ENCODE peak calls at places on chromosomes 3 and 15, in six cellular contexts. F is GM23248; H is cardiac muscle cell; O is psoas muscle; C is activated CD4-positive, alpha-beta T cell treated with anti-CD3 and anti-CD28 coated beads for 48 hours; V is GM19239. E is an unnamed sample.

GRCh38 chr3:37853691-37854413 is 7.8 kb upstream of the CTDSPL start:
- DNase-seq in O (no peak), H (no peak), V (no peak), C (no peak), F (no peak), E (no peak)

GRCh38 chr3:146709969-146710368 is 104.8 kb upstream of the PLSCR5 start:
- DNase-seq in C (no peak), H (no peak), V (no peak), O (no peak), F (no peak), E (no peak)

GRCh38 chr3:183811638-183812037 is 13.7 kb downstream of the MAP6D1 start:
- DNase-seq in F (no peak), H (no peak), C (no peak), O (no peak), V (no peak), E (no peak)

GRCh38 chr3:25592510-25592968 is 72.2 kb downstream of the TOP2B start:
- DNase-seq in V (no peak), F (peak; percentile 91), H (peak; percentile 70), C (peak; percentile 16), O (peak; percentile 78), E (peak; percentile 47)

GRCh38 chr15:101037090-101037830 is 118.1 kb downstream of the LRRK1 start:
- DNase-seq in F (no peak), C (no peak), V (no peak), H (no peak), O (no peak), E (no peak)

GRCh38 chr3:177830411-177830849 is 633.1 kb upstream of the TBL1XR1 start:
- DNase-seq in H (no peak), O (no peak), F (peak; percentile 93), V (no peak), C (no peak), E (peak; percentile 60)

GRCh38 chr3:67329358-67329757 is 325.1 kb downstream of the SUCLG2 start:
- DNase-seq in C (peak; percentile 72), V (no peak), H (no peak), O (no peak), F (no peak), E (no peak)

GRCh38 chr3:157247391-157247790 is 87.4 kb upstream of the CCNL1 start:
- DNase-seq in O (no peak), F (no peak), V (no peak), C (no peak), H (no peak), E (no peak)

GRCh38 chr15:74461847-74462511 is 1.0 kb upstream of the UBL7 start:
- DNase-seq in C (no peak), V (no peak), F (peak; percentile 27), O (no peak), H (peak; percentile 26), E (no peak)